ENCODE peak calls at places on chromosomes 7 and 10, in eight cellular contexts. One of them, this sample, is unnamed. For H3K27me3, the result is how much of the 10 kb centered on the place peaks cover.

GRCh38 chr7:81743201-81743600 is 26.6 kb downstream of the HGF start:
- DNase-seq in sigmoid colon: no peak
- DNase-seq in neural progenitor cell: no peak
- DNase-seq in spleen: no peak
- DNase-seq in brain microvascular endothelial cell: no peak
- DNase-seq in breast epithelium: no peak
- DNase-seq in kidney epithelial cell: no peak
- DNase-seq in naive thymus-derived CD4-positive, alpha-beta T cell: no peak
- DNase-seq in this sample: no peak

GRCh38 chr7:116500071-116500853 is 724 bp downstream of the CAV2 start:
- DNase-seq in brain microvascular endothelial cell: no peak
- DNase-seq in breast epithelium: peak
- DNase-seq in neural progenitor cell: peak
- DNase-seq in spleen: peak
- DNase-seq in kidney epithelial cell: no peak
- DNase-seq in sigmoid colon: peak
- DNase-seq in naive thymus-derived CD4-positive, alpha-beta T cell: peak
- DNase-seq in this sample: peak

GRCh38 chr10:93261961-93262610 is 188.4 kb downstream of the CYP26A1 start:
- DNase-seq in spleen: no peak
- DNase-seq in brain microvascular endothelial cell: peak
- DNase-seq in naive thymus-derived CD4-positive, alpha-beta T cell: no peak
- DNase-seq in kidney epithelial cell: peak
- DNase-seq in sigmoid colon: no peak
- DNase-seq in breast epithelium: no peak
- DNase-seq in neural progenitor cell: no peak
- DNase-seq in this sample: no peak

GRCh38 chr10:62050627-62050924 is 149.1 kb downstream of the ARID5B start:
- DNase-seq in neural progenitor cell: no peak
- DNase-seq in kidney epithelial cell: no peak
- DNase-seq in brain microvascular endothelial cell: no peak
- DNase-seq in sigmoid colon: no peak
- DNase-seq in spleen: no peak
- DNase-seq in breast epithelium: no peak
- DNase-seq in naive thymus-derived CD4-positive, alpha-beta T cell: no peak
- DNase-seq in this sample: peak

GRCh38 chr7:144513332-144513731 is 109.8 kb upstream of the NOBOX start:
- DNase-seq in neural progenitor cell: peak
- DNase-seq in brain microvascular endothelial cell: peak
- DNase-seq in naive thymus-derived CD4-positive, alpha-beta T cell: no peak
- DNase-seq in kidney epithelial cell: no peak
- DNase-seq in breast epithelium: no peak
- DNase-seq in spleen: no peak
- DNase-seq in sigmoid colon: no peak
- DNase-seq in this sample: no peak

GRCh38 chr10:72087392-72087968 is 871 bp downstream of the SPOCK2 start:
- DNase-seq in spleen: peak
- DNase-seq in naive thymus-derived CD4-positive, alpha-beta T cell: peak
- DNase-seq in kidney epithelial cell: no peak
- DNase-seq in brain microvascular endothelial cell: no peak
- DNase-seq in breast epithelium: no peak
- DNase-seq in sigmoid colon: no peak
- DNase-seq in neural progenitor cell: peak
- DNase-seq in this sample: no peak

GRCh38 chr10:133520193-133520738 is 6.9 kb upstream of the CYP2E1 start:
- DNase-seq in breast epithelium: peak
- DNase-seq in neural progenitor cell: peak
- DNase-seq in sigmoid colon: peak
- DNase-seq in kidney epithelial cell: no peak
- DNase-seq in spleen: peak
- DNase-seq in brain microvascular endothelial cell: peak
- DNase-seq in naive thymus-derived CD4-positive, alpha-beta T cell: peak
- DNase-seq in this sample: peak

GRCh38 chr10:34830527-34830926 is 15.4 kb upstream of the PARD3 start:
- DNase-seq in breast epithelium: no peak
- DNase-seq in sigmoid colon: no peak
- DNase-seq in brain microvascular endothelial cell: no peak
- DNase-seq in naive thymus-derived CD4-positive, alpha-beta T cell: no peak
- DNase-seq in spleen: no peak
- DNase-seq in kidney epithelial cell: no peak
- DNase-seq in neural progenitor cell: no peak
- DNase-seq in this sample: no peak

GRCh38 chr7:15461576-15461975 is 100.2 kb downstream of the AGMO start:
- DNase-seq in brain microvascular endothelial cell: peak
- DNase-seq in kidney epithelial cell: peak
- DNase-seq in naive thymus-derived CD4-positive, alpha-beta T cell: no peak
- DNase-seq in breast epithelium: no peak
- DNase-seq in sigmoid colon: no peak
- DNase-seq in neural progenitor cell: no peak
- DNase-seq in spleen: no peak
- DNase-seq in this sample: peak

GRCh38 chr10:2980791-2981360 is 86.5 kb upstream of the PFKP start:
- DNase-seq in neural progenitor cell: no peak
- DNase-seq in spleen: no peak
- DNase-seq in kidney epithelial cell: peak
- DNase-seq in brain microvascular endothelial cell: peak
- DNase-seq in sigmoid colon: no peak
- DNase-seq in breast epithelium: no peak
- DNase-seq in naive thymus-derived CD4-positive, alpha-beta T cell: no peak
- DNase-seq in this sample: peak

GRCh38 chr10:18658301-18658991 is 785 bp upstream of the ARL5B start:
- DNase-seq in breast epithelium: no peak
- DNase-seq in brain microvascular endothelial cell: no peak
- DNase-seq in kidney epithelial cell: no peak
- DNase-seq in spleen: peak
- DNase-seq in naive thymus-derived CD4-positive, alpha-beta T cell: no peak
- DNase-seq in sigmoid colon: no peak
- DNase-seq in neural progenitor cell: peak
- DNase-seq in this sample: no peak

GRCh38 chr10:7998831-7999230 is 55.7 kb upstream of the GATA3 start:
- DNase-seq in naive thymus-derived CD4-positive, alpha-beta T cell: no peak
- DNase-seq in brain microvascular endothelial cell: no peak
- DNase-seq in breast epithelium: no peak
- DNase-seq in sigmoid colon: no peak
- DNase-seq in kidney epithelial cell: no peak
- DNase-seq in neural progenitor cell: no peak
- DNase-seq in spleen: no peak
- DNase-seq in this sample: no peak

GRCh38 chr7:130189281-130189782 is 15.9 kb downstream of the TMEM209 start:
- DNase-seq in sigmoid colon: no peak
- DNase-seq in brain microvascular endothelial cell: no peak
- DNase-seq in kidney epithelial cell: no peak
- DNase-seq in naive thymus-derived CD4-positive, alpha-beta T cell: no peak
- DNase-seq in breast epithelium: no peak
- DNase-seq in spleen: no peak
- DNase-seq in neural progenitor cell: no peak
- DNase-seq in this sample: no peak

GRCh38 chr7:21675255-21675654 is 132.4 kb downstream of the DNAH11 start:
- DNase-seq in sigmoid colon: no peak
- DNase-seq in neural progenitor cell: peak
- DNase-seq in brain microvascular endothelial cell: no peak
- DNase-seq in breast epithelium: no peak
- DNase-seq in spleen: no peak
- DNase-seq in naive thymus-derived CD4-positive, alpha-beta T cell: no peak
- DNase-seq in kidney epithelial cell: no peak
- DNase-seq in this sample: peak

GRCh38 chr10:93753621-93754250 is 4.0 kb upstream of the LGI1 start:
- DNase-seq in brain microvascular endothelial cell: no peak
- DNase-seq in kidney epithelial cell: no peak
- DNase-seq in breast epithelium: no peak
- DNase-seq in spleen: no peak
- DNase-seq in naive thymus-derived CD4-positive, alpha-beta T cell: no peak
- DNase-seq in sigmoid colon: no peak
- DNase-seq in neural progenitor cell: peak
- DNase-seq in this sample: peak

GRCh38 chr7:7736671-7737070 is 18.3 kb upstream of the RPA3 start:
- DNase-seq in naive thymus-derived CD4-positive, alpha-beta T cell: no peak
- DNase-seq in spleen: no peak
- DNase-seq in neural progenitor cell: peak
- DNase-seq in breast epithelium: no peak
- DNase-seq in kidney epithelial cell: no peak
- DNase-seq in sigmoid colon: no peak
- DNase-seq in brain microvascular endothelial cell: no peak
- DNase-seq in this sample: no peak

GRCh38 chr10:131532291-131532690 is 220.8 kb upstream of the TCERG1L start:
- DNase-seq in brain microvascular endothelial cell: no peak
- DNase-seq in breast epithelium: no peak
- DNase-seq in sigmoid colon: no peak
- DNase-seq in spleen: no peak
- DNase-seq in neural progenitor cell: no peak
- DNase-seq in kidney epithelial cell: no peak
- DNase-seq in naive thymus-derived CD4-positive, alpha-beta T cell: no peak
- DNase-seq in this sample: no peak

GRCh38 chr7:12866237-12866636 is 178.8 kb downstream of the ARL4A start:
- DNase-seq in brain microvascular endothelial cell: no peak
- DNase-seq in naive thymus-derived CD4-positive, alpha-beta T cell: no peak
- DNase-seq in spleen: no peak
- DNase-seq in sigmoid colon: no peak
- DNase-seq in neural progenitor cell: peak
- DNase-seq in breast epithelium: no peak
- DNase-seq in kidney epithelial cell: no peak
- DNase-seq in this sample: no peak

GRCh38 chr10:132675031-132675740 is 110.8 kb downstream of the NKX6-2 start:
- DNase-seq in kidney epithelial cell: no peak
- DNase-seq in neural progenitor cell: peak
- DNase-seq in brain microvascular endothelial cell: no peak
- DNase-seq in sigmoid colon: peak
- DNase-seq in naive thymus-derived CD4-positive, alpha-beta T cell: no peak
- DNase-seq in breast epithelium: peak
- DNase-seq in spleen: peak
- DNase-seq in this sample: peak

GRCh38 chr10:92695679-92696605 is 6.2 kb downstream of the HHEX start:
- DNase-seq in sigmoid colon: peak
- DNase-seq in breast epithelium: no peak
- DNase-seq in spleen: peak
- DNase-seq in brain microvascular endothelial cell: peak
- DNase-seq in neural progenitor cell: peak
- DNase-seq in naive thymus-derived CD4-positive, alpha-beta T cell: no peak
- DNase-seq in kidney epithelial cell: no peak
- DNase-seq in this sample: no peak

GRCh38 chr7:14377646-14378266 is 388.3 kb upstream of the ETV1 start:
- DNase-seq in sigmoid colon: no peak
- DNase-seq in spleen: no peak
- DNase-seq in neural progenitor cell: no peak
- DNase-seq in breast epithelium: no peak
- DNase-seq in kidney epithelial cell: no peak
- DNase-seq in naive thymus-derived CD4-positive, alpha-beta T cell: no peak
- DNase-seq in brain microvascular endothelial cell: peak
- DNase-seq in this sample: no peak

GRCh38 chr7:139055674-139056073 is 19.8 kb upstream of the ZC3HAV1L start:
- DNase-seq in naive thymus-derived CD4-positive, alpha-beta T cell: no peak
- DNase-seq in kidney epithelial cell: no peak
- DNase-seq in neural progenitor cell: no peak
- DNase-seq in sigmoid colon: no peak
- DNase-seq in brain microvascular endothelial cell: no peak
- DNase-seq in spleen: no peak
- DNase-seq in breast epithelium: no peak
- DNase-seq in this sample: no peak
- H3K27me3 ChIP-seq in naive thymus-derived CD4-positive, alpha-beta T cell: under half
- H3K27me3 ChIP-seq in kidney epithelial cell: under half
- H3K27me3 ChIP-seq in neural progenitor cell: under half
- H3K27me3 ChIP-seq in sigmoid colon: under half
- H3K27me3 ChIP-seq in brain microvascular endothelial cell: under half
- H3K27me3 ChIP-seq in spleen: under half
- H3K27me3 ChIP-seq in breast epithelium: under half
- H3K27me3 ChIP-seq in this sample: under half

GRCh38 chr7:1224093-1224702 is 8.5 kb upstream of the UNCX start:
- DNase-seq in neural progenitor cell: peak
- DNase-seq in brain microvascular endothelial cell: no peak
- DNase-seq in kidney epithelial cell: no peak
- DNase-seq in sigmoid colon: no peak
- DNase-seq in spleen: no peak
- DNase-seq in naive thymus-derived CD4-positive, alpha-beta T cell: no peak
- DNase-seq in breast epithelium: no peak
- DNase-seq in this sample: no peak
- H3K27me3 ChIP-seq in neural progenitor cell: half or more
- H3K27me3 ChIP-seq in brain microvascular endothelial cell: half or more
- H3K27me3 ChIP-seq in kidney epithelial cell: half or more
- H3K27me3 ChIP-seq in sigmoid colon: half or more
- H3K27me3 ChIP-seq in spleen: half or more
- H3K27me3 ChIP-seq in naive thymus-derived CD4-positive, alpha-beta T cell: under half
- H3K27me3 ChIP-seq in breast epithelium: under half
- H3K27me3 ChIP-seq in this sample: half or more

GRCh38 chr10:75071756-75072155 is 39.7 kb upstream of the SAMD8 start:
- DNase-seq in brain microvascular endothelial cell: no peak
- DNase-seq in naive thymus-derived CD4-positive, alpha-beta T cell: no peak
- DNase-seq in neural progenitor cell: no peak
- DNase-seq in spleen: no peak
- DNase-seq in breast epithelium: no peak
- DNase-seq in kidney epithelial cell: no peak
- DNase-seq in sigmoid colon: no peak
- DNase-seq in this sample: no peak

GRCh38 chr10:75076387-75076786 is 35.1 kb upstream of the SAMD8 start:
- DNase-seq in brain microvascular endothelial cell: no peak
- DNase-seq in naive thymus-derived CD4-positive, alpha-beta T cell: no peak
- DNase-seq in kidney epithelial cell: no peak
- DNase-seq in spleen: no peak
- DNase-seq in sigmoid colon: no peak
- DNase-seq in breast epithelium: no peak
- DNase-seq in neural progenitor cell: peak
- DNase-seq in this sample: no peak

GRCh38 chr10:75073442-75073841 is 38.0 kb upstream of the SAMD8 start:
- DNase-seq in sigmoid colon: no peak
- DNase-seq in naive thymus-derived CD4-positive, alpha-beta T cell: no peak
- DNase-seq in spleen: no peak
- DNase-seq in neural progenitor cell: no peak
- DNase-seq in breast epithelium: no peak
- DNase-seq in brain microvascular endothelial cell: no peak
- DNase-seq in kidney epithelial cell: no peak
- DNase-seq in this sample: no peak

GRCh38 chr10:75072727-75073126 is 38.7 kb upstream of the SAMD8 start:
- DNase-seq in naive thymus-derived CD4-positive, alpha-beta T cell: no peak
- DNase-seq in brain microvascular endothelial cell: no peak
- DNase-seq in neural progenitor cell: no peak
- DNase-seq in breast epithelium: no peak
- DNase-seq in spleen: no peak
- DNase-seq in kidney epithelial cell: no peak
- DNase-seq in sigmoid colon: no peak
- DNase-seq in this sample: no peak

GRCh38 chr10:75074711-75075445 is 36.6 kb upstream of the SAMD8 start:
- DNase-seq in kidney epithelial cell: no peak
- DNase-seq in breast epithelium: no peak
- DNase-seq in brain microvascular endothelial cell: no peak
- DNase-seq in sigmoid colon: no peak
- DNase-seq in spleen: no peak
- DNase-seq in naive thymus-derived CD4-positive, alpha-beta T cell: no peak
- DNase-seq in neural progenitor cell: no peak
- DNase-seq in this sample: no peak
- H3K27me3 ChIP-seq in kidney epithelial cell: under half
- H3K27me3 ChIP-seq in breast epithelium: under half
- H3K27me3 ChIP-seq in brain microvascular endothelial cell: under half
- H3K27me3 ChIP-seq in sigmoid colon: under half
- H3K27me3 ChIP-seq in spleen: under half
- H3K27me3 ChIP-seq in naive thymus-derived CD4-positive, alpha-beta T cell: under half
- H3K27me3 ChIP-seq in neural progenitor cell: under half
- H3K27me3 ChIP-seq in this sample: under half

DNA sequence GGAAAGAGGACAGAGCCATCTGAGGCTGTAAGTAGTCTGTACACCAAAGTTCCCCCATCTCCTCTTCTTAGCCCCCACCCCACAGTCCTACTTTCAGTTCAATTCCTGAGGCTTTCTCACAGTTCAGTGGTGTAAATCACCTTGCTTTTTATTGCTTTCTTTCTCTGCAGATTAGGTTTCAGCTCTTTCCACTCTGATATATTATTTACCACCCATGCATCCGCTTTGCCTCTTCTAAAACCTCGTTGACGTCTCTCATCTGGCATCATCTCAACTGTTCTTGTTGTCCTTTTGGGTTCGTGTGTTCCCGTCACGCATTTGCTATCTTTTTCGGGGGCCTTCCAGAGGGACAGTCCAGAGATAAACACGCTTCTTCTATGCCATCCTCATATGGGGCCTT is 597.9 kb upstream of the DPP6 start:
- DNase-seq in sigmoid colon: no peak
- DNase-seq in neural progenitor cell: no peak
- DNase-seq in naive thymus-derived CD4-positive, alpha-beta T cell: no peak
- DNase-seq in breast epithelium: no peak
- DNase-seq in kidney epithelial cell: no peak
- DNase-seq in spleen: no peak
- DNase-seq in brain microvascular endothelial cell: no peak
- DNase-seq in this sample: no peak
- H3K27me3 ChIP-seq in sigmoid colon: under half
- H3K27me3 ChIP-seq in neural progenitor cell: under half
- H3K27me3 ChIP-seq in naive thymus-derived CD4-positive, alpha-beta T cell: under half
- H3K27me3 ChIP-seq in breast epithelium: under half
- H3K27me3 ChIP-seq in kidney epithelial cell: under half
- H3K27me3 ChIP-seq in spleen: under half
- H3K27me3 ChIP-seq in brain microvascular endothelial cell: under half
- H3K27me3 ChIP-seq in this sample: under half

This sample was measured in SJSA1.